ENCODE peak calls at places on chromosomes 2 and 18, in seven cellular contexts. Q is putamen, K is midbrain, N is Kasumi-1, B is IMR-90, V is activated gamma-delta T cell treated with Interleukin-2 at 50 U/mL for 16 hours, M is mucosa of descending colon. D is an unnamed sample.

GRCh38 chr2:150125188-150125587 is 362.3 kb downstream of the RND3 start:
- DNase-seq in Q (no peak), K (no peak), N (no peak), B (no peak), V (no peak), M (no peak), D (no peak)

GRCh38 chr2:237894986-237895543 is 35.6 kb downstream of the RAMP1 start:
- DNase-seq in Q (no peak), K (no peak), N (no peak), B (no peak), V (no peak), M (peak), D (no peak)

GRCh38 chr2:239077260-239077659 is 229.4 kb downstream of the TWIST2 start:
- DNase-seq in Q (no peak), K (no peak), N (no peak), B (no peak), V (no peak), M (no peak), D (no peak)

GRCh38 chr18:78352905-78353304 is 626.7 kb upstream of the SALL3 start:
- DNase-seq in Q (no peak), K (no peak), N (no peak), B (no peak), V (no peak), M (no peak), D (no peak)

GRCh38 chr2:135190799-135191198 is 138.7 kb downstream of the RAB3GAP1 start:
- DNase-seq in Q (no peak), K (no peak), N (no peak), B (no peak), V (no peak), M (no peak), D (no peak)

GRCh38 chr18:39870586-39870985 is 2084.4 kb upstream of the PIK3C3 start:
- DNase-seq in Q (no peak), K (no peak), N (no peak), B (no peak), V (no peak), M (no peak), D (no peak)

GRCh38 chr2:165074323-165074722 is 119.0 kb upstream of the SLC38A11 start:
- DNase-seq in Q (no peak), K (no peak), N (no peak), B (no peak), V (no peak), M (no peak), D (no peak)

GRCh38 chr2:219650426-219651248 is 23.2 kb downstream of the SLC4A3 start:
- DNase-seq in Q (no peak), K (no peak), N (no peak), B (no peak), V (no peak), M (no peak), D (no peak)

GRCh38 chr2:235812185-235812670 is 318.4 kb downstream of the AGAP1 start:
- DNase-seq in Q (no peak), K (no peak), N (no peak), B (no peak), V (no peak), M (no peak), D (no peak)

GRCh38 chr18:35376393-35376741 is 770 bp downstream of the ZNF396 start:
- DNase-seq in Q (no peak), K (no peak), N (peak), B (no peak), V (no peak), M (peak), D (no peak)

GRCh38 chr2:128573531-128573930 is 254.9 kb upstream of the HS6ST1 start:
- DNase-seq in Q (no peak), K (no peak), N (no peak), B (no peak), V (no peak), M (no peak), D (no peak)

GRCh38 chr18:356763-357162 is 88.9 kb upstream of the THOC1 start:
- DNase-seq in Q (no peak), K (no peak), N (no peak), B (peak), V (no peak), M (no peak), D (no peak)

GRCh38 chr18:53458944-53459580 is 765.4 kb downstream of the MBD2 start:
- DNase-seq in Q (peak), K (peak), N (no peak), B (no peak), V (no peak), M (no peak), D (peak)

GRCh38 chr18:31647354-31647753 is 37.0 kb downstream of the B4GALT6 start:
- DNase-seq in Q (no peak), K (no peak), N (no peak), B (no peak), V (no peak), M (no peak), D (no peak)

GRCh38 chr2:178886006-178886405 is 78.8 kb upstream of the TTN start:
- DNase-seq in Q (no peak), K (no peak), N (no peak), B (no peak), V (no peak), M (no peak), D (no peak)

GRCh38 chr18:28267276-28267675 is 90.3 kb upstream of the CDH2 start:
- DNase-seq in Q (no peak), K (no peak), N (no peak), B (no peak), V (no peak), M (no peak), D (no peak)